ENCODE peak calls at places on chromosomes 7 and 10, in ten cellular contexts. O is A549; X is MM.1S; A is hepatocyte; V is Peyer's patch; W is HCT116; C is prostate gland; S is PC-3; I is CD4-positive, alpha-beta T cell; E is H9. P is an unnamed sample.

GRCh38 chr10:13158401-13158800 is 3.0 kb upstream of the MCM10 start:
- DNase-seq in O (no peak), X (no peak), A (no peak), V (no peak), W (no peak), C (no peak), S (no peak), I (no peak), E (no peak), P (no peak)

GRCh38 chr7:126483972-126484371 is 768.8 kb downstream of the GRM8 start:
- DNase-seq in O (no peak), X (no peak), A (no peak), V (no peak), W (no peak), C (no peak), S (no peak), I (no peak), E (no peak), P (no peak)

GRCh38 chr7:1537631-1538412 is 7.3 kb downstream of the MAFK start:
- DNase-seq in O (peak), X (no peak), A (peak), V (peak), W (no peak), C (no peak), S (peak), I (no peak), E (no peak), P (peak)

GRCh38 chr7:54888736-54889082 is 129.7 kb upstream of the SEC61G start:
- DNase-seq in O (no peak), X (no peak), A (no peak), V (no peak), W (no peak), C (no peak), S (no peak), I (no peak), E (no peak), P (no peak)

GRCh38 chr10:3919676-3920308 is 134.8 kb upstream of the KLF6 start:
- DNase-seq in O (no peak), X (no peak), A (no peak), V (no peak), W (no peak), C (no peak), S (no peak), I (no peak), E (no peak), P (no peak)

GRCh38 chr7:108406474-108406873 is 49.8 kb downstream of the NRCAM start:
- DNase-seq in O (no peak), X (no peak), A (peak), V (no peak), W (no peak), C (no peak), S (no peak), I (no peak), E (no peak), P (no peak)

GRCh38 chr10:96512997-96513685 is 585 bp downstream of the TLL2 start:
- DNase-seq in O (no peak), X (no peak), A (peak), V (no peak), W (no peak), C (no peak), S (no peak), I (no peak), E (peak), P (no peak)

GRCh38 chr7:23074443-23075244 is 30.9 kb upstream of the KLHL7 start:
- DNase-seq in O (no peak), X (no peak), A (peak), V (no peak), W (no peak), C (no peak), S (peak), I (no peak), E (no peak), P (no peak)

GRCh38 chr10:68900427-68901105 is 549 bp upstream of the DDX50 start:
- DNase-seq in O (no peak), X (no peak), A (no peak), V (no peak), W (no peak), C (no peak), S (no peak), I (no peak), E (no peak), P (peak)

GRCh38 chr10:13890617-13891541 is 304.1 kb downstream of the PRPF18 start:
- DNase-seq in O (no peak), X (no peak), A (peak), V (no peak), W (no peak), C (no peak), S (no peak), I (no peak), E (peak), P (no peak)

GRCh38 chr7:90455163-90456030 is 14.0 kb upstream of the PTTG1IP2 start:
- DNase-seq in O (peak), X (peak), A (peak), V (no peak), W (peak), C (peak), S (peak), I (no peak), E (no peak), P (peak)

GRCh38 chr7:20738517-20739481 is 47.9 kb downstream of the SP8 start:
- DNase-seq in O (peak), X (no peak), A (peak), V (no peak), W (no peak), C (no peak), S (no peak), I (no peak), E (no peak), P (no peak)

DNA sequence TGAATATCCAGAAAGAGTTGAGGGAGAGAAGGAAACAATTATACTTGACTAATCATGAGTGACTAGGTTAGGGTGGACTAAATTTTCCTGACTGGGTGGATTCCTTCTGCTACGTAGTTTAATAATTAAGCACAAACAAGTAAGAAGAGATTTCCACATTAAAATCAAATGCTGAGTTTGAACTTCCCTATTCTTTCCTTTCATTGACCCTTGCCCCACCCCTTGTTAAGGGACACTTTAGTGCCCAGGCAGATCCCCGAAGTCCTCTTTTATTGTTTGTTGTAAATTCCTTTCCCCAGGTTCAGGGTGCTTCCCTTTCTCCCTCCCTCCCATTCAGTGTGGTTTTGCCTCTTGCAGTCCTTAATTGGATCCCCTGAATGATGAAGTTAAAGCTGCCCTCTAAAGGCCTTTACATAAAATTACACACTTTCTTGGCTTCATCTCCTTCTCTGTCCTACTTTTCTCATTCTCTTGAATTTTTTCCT is 8.8 kb upstream of the SPAM1 start:
- DNase-seq in O (peak), X (peak), A (peak), V (no peak), W (peak), C (no peak), S (peak), I (no peak), E (peak), P (peak)
- TF ChIP-seq CTCF in O (no peak), X (peak), A (peak), V (no peak), W (peak), C (no peak), S (peak), I (no peak), E (peak), P (peak)

GRCh38 chr10:123998197-123999141 is 94.9 kb downstream of the CHST15 start:
- DNase-seq in O (no peak), X (no peak), A (no peak), V (no peak), W (no peak), C (no peak), S (no peak), I (no peak), E (no peak), P (no peak)
- H3K27ac ChIP-seq in O (no peak), X (peak), A (no peak), V (no peak), W (no peak), C (no peak), S (peak), I (no peak), E (no peak), P (peak)

GRCh38 chr10:86311176-86311575 is 55.4 kb downstream of the GRID1 start:
- DNase-seq in O (no peak), X (no peak), A (no peak), V (no peak), W (no peak), C (no peak), S (no peak), I (no peak), E (peak), P (no peak)
- TF ChIP-seq CTCF in O (no peak), X (no peak), A (no peak), V (no peak), W (no peak), C (no peak), S (no peak), I (no peak), E (no peak), P (no peak)

DNA sequence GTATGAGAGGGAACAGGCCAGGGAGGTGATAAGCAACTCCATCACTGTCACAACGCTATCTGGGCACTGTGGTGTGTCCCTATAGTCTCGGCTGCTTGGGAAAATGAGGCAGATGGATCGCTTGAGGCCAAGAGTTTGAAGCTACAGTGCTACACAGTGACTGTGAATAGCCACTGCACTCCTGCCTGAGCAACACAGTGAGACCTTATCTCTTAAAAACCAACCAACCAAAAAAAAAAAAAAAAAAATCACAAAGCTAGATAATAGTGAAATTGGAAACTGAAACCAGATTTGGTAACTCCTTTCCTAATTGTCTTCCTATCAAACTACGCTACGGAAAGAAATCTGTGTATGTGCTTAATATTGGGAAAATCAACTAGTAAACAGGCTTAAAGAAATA is 14.1 kb downstream of the MICU1 start:
- DNase-seq in O (no peak), X (peak), A (no peak), V (no peak), W (no peak), C (no peak), S (no peak), I (no peak), E (no peak), P (no peak)
- H3K27ac ChIP-seq in O (no peak), X (no peak), A (no peak), V (no peak), W (no peak), C (no peak), S (no peak), I (no peak), E (no peak), P (no peak)

DNA sequence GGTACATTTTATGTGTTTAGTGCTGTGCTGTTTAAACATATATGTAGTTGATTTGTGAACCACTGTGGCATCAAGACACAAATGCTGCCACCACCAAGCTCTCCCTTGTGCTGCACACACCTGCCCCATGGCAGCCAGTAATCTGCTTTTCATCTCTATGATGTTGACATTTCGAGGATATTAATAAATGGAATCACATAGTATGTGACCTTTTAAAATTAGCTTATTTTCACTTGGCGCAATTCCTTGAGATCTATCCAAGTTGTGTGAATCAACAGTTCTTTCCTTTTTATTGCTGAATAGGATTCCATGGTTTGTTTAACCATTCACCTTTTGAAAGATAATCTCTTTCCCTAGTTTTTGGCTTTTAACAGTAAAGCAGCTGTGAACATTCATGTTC is 73.1 kb downstream of the BMPR1A start:
- DNase-seq in O (no peak), X (no peak), A (no peak), V (no peak), W (no peak), C (peak), S (peak), I (no peak), E (no peak), P (no peak)
- TF ChIP-seq CTCF in O (no peak), X (no peak), A (no peak), V (no peak), W (no peak), C (no peak), S (no peak), I (no peak), E (no peak), P (no peak)

GRCh38 chr7:112792431-112792830 is 2.2 kb upstream of the TMEM168 start:
- DNase-seq in O (no peak), X (no peak), A (no peak), V (no peak), W (no peak), C (no peak), S (no peak), I (no peak), E (no peak), P (no peak)
- H3K27ac ChIP-seq in O (no peak), X (no peak), A (no peak), V (no peak), W (no peak), C (no peak), S (no peak), I (no peak), E (no peak), P (no peak)

DNA sequence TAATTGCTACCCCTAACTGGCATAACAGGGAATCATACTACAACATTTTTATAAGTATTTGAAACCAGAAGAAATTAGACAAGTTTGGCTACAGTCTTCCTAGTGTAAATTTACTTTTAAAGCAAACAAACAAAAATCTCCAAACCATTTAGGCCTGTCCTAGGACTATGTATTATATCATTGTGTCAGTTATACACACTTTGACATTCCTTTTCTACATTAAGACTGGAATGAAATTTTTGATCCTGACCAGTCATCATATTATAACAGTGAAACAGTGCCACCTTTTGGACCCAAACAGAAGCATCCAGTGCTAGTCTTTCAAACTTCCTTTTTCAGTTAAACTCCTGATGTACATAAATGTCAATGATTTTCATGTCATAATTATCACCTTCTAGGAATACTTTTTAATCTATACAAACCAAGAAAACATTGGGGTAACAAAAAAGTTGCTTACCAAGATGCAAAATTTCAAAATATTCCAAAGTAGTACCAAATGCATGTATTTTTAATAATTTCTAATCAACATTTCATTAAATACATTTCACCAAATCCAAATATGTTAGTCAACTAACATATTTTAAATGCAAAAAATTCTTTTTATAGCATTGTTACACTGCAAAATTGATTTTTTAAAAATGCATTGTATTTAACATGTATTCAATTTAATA is 75.7 kb downstream of the IMMP2L start:
- DNase-seq in O (peak), X (peak), A (peak), V (no peak), W (peak), C (no peak), S (peak), I (no peak), E (no peak), P (peak)
- TF ChIP-seq CTCF in O (peak), X (peak), A (peak), V (peak), W (peak), C (peak), S (peak), I (peak), E (peak), P (peak)